ENCODE peak calls at places on chromosomes 16 and 17, in six cellular contexts. R is GM23338, H is SK-N-SH, K is right lobe of liver, C is prostate gland, U is substantia nigra. P is an unnamed sample.

GRCh38 chr16:74275031-74275636 is 21.5 kb upstream of the PSMD7 start:
- DNase-seq in R (peak), H (peak), K (no peak), C (no peak), U (no peak), P (no peak)

GRCh38 chr17:41267711-41268110 is 2.5 kb downstream of the KRTAP9-6 start:
- DNase-seq in R (no peak), H (no peak), K (no peak), C (no peak), U (no peak), P (no peak)

GRCh38 chr17:77708049-77708448 is 250.5 kb upstream of the TNRC6C start:
- DNase-seq in R (no peak), H (no peak), K (no peak), C (no peak), U (no peak), P (no peak)

GRCh38 chr16:28265822-28266221 is 26.5 kb upstream of the SBK1 start:
- DNase-seq in R (no peak), H (no peak), K (no peak), C (no peak), U (no peak), P (no peak)

GRCh38 chr17:47980516-47980915 is 9.6 kb downstream of the CDK5RAP3 start:
- DNase-seq in R (no peak), H (no peak), K (no peak), C (no peak), U (no peak), P (no peak)

GRCh38 chr16:8183186-8184099 is 406.9 kb downstream of the TMEM114 start:
- DNase-seq in R (no peak), H (no peak), K (no peak), C (no peak), U (no peak), P (no peak)

GRCh38 chr16:711548-712320 is 3.2 kb upstream of the METRN start:
- DNase-seq in R (peak), H (peak), K (peak), C (peak), U (peak), P (peak)

GRCh38 chr17:38572665-38573365 is 32.9 kb downstream of the SRCIN1 start:
- DNase-seq in R (peak), H (peak), K (no peak), C (no peak), U (peak), P (peak)

GRCh38 chr17:47188266-47188665 is 829 bp downstream of the CDC27 start:
- DNase-seq in R (peak), H (peak), K (no peak), C (no peak), U (no peak), P (no peak)

GRCh38 chr16:80034948-80035700 is 434.6 kb upstream of the MAF start:
- DNase-seq in R (no peak), H (no peak), K (no peak), C (no peak), U (no peak), P (no peak)

GRCh38 chr17:83080641-83081560 is 1.5 kb downstream of the METRNL start:
- DNase-seq in R (peak), H (peak), K (no peak), C (no peak), U (no peak), P (no peak)

GRCh38 chr17:45022288-45022648 is 29.2 kb downstream of the DCAKD start:
- DNase-seq in R (no peak), H (no peak), K (no peak), C (no peak), U (no peak), P (no peak)

GRCh38 chr17:4369557-4370230 is 3.2 kb upstream of the UBE2G1 start:
- DNase-seq in R (no peak), H (no peak), K (no peak), C (no peak), U (no peak), P (no peak)

GRCh38 chr17:63967953-63968352 is 4.8 kb downstream of the SCN4A start:
- DNase-seq in R (no peak), H (no peak), K (no peak), C (no peak), U (no peak), P (no peak)

GRCh38 chr17:77349976-77350830 is 209.4 kb downstream of the SEC14L1 start:
- DNase-seq in R (no peak), H (no peak), K (peak), C (no peak), U (no peak), P (no peak)

GRCh38 chr16:22071352-22071923 is 20.9 kb upstream of the VWA3A start:
- DNase-seq in R (peak), H (no peak), K (no peak), C (no peak), U (no peak), P (no peak)

GRCh38 chr16:83882118-83882879 is 16.6 kb upstream of the MLYCD start:
- DNase-seq in R (peak), H (no peak), K (no peak), C (no peak), U (no peak), P (no peak)

GRCh38 chr16:88560722-88561484 is 9.3 kb upstream of the ZC3H18 start:
- DNase-seq in R (peak), H (no peak), K (no peak), C (no peak), U (no peak), P (no peak)

GRCh38 chr17:59651346-59651745 is 31.7 kb downstream of the CLTC start:
- DNase-seq in R (no peak), H (no peak), K (no peak), C (no peak), U (no peak), P (no peak)

GRCh38 chr16:17235147-17235817 is 235.5 kb downstream of the XYLT1 start:
- DNase-seq in R (no peak), H (no peak), K (no peak), C (no peak), U (no peak), P (no peak)

GRCh38 chr16:11700264-11701029 is 32.2 kb downstream of the SNN start:
- DNase-seq in R (no peak), H (no peak), K (peak), C (no peak), U (no peak), P (no peak)

GRCh38 chr17:82042649-82043048 is 5.2 kb upstream of the DCXR start:
- DNase-seq in R (no peak), H (no peak), K (no peak), C (no peak), U (no peak), P (no peak)

GRCh38 chr17:2996938-2997670 is 66.3 kb downstream of the OR1D5 start:
- DNase-seq in R (no peak), H (no peak), K (no peak), C (no peak), U (no peak), P (no peak)

GRCh38 chr17:71163121-71163812 is 957.6 kb upstream of the SOX9 start:
- DNase-seq in R (no peak), H (no peak), K (peak), C (peak), U (no peak), P (no peak)

GRCh38 chr17:50190278-50191069 is 11.0 kb downstream of the COL1A1 start:
- DNase-seq in R (no peak), H (no peak), K (no peak), C (no peak), U (no peak), P (no peak)

GRCh38 chr17:19347323-19348080 is 15.0 kb downstream of the B9D1 start:
- DNase-seq in R (no peak), H (no peak), K (peak), C (no peak), U (no peak), P (peak)

GRCh38 chr16:85554791-85555548 is 58.2 kb upstream of the GSE1 start:
- DNase-seq in R (peak), H (no peak), K (peak), C (peak), U (no peak), P (peak)

GRCh38 chr16:85555549-85556455 is 57.3 kb upstream of the GSE1 start:
- DNase-seq in R (peak), H (peak), K (no peak), C (no peak), U (no peak), P (no peak)

GRCh38 chr16:85557976-85558589 is 55.0 kb upstream of the GSE1 start:
- DNase-seq in R (peak), H (no peak), K (no peak), C (peak), U (no peak), P (no peak)

GRCh38 chr16:85557083-85557975 is 55.8 kb upstream of the GSE1 start:
- DNase-seq in R (peak), H (peak), K (peak), C (no peak), U (no peak), P (no peak)

GRCh38 chr16:85556456-85557082 is 56.6 kb upstream of the GSE1 start:
- DNase-seq in R (peak), H (peak), K (peak), C (peak), U (no peak), P (no peak)
- H3K27ac ChIP-seq in R (no peak), H (peak), K (peak), C (peak), U (no peak), P (peak)

GRCh38 chr16:31071861-31072260 is 2.2 kb downstream of the ZNF668 start:
- DNase-seq in R (no peak), H (no peak), K (no peak), C (no peak), U (no peak), P (no peak)
- H3K27ac ChIP-seq in R (no peak), H (peak), K (no peak), C (no peak), U (no peak), P (no peak)

GRCh38 chr17:17732892-17733670 is 51.8 kb downstream of the RAI1 start:
- DNase-seq in R (no peak), H (no peak), K (no peak), C (peak), U (no peak), P (no peak)
- H3K27ac ChIP-seq in R (no peak), H (peak), K (no peak), C (peak), U (peak), P (peak)

DNA sequence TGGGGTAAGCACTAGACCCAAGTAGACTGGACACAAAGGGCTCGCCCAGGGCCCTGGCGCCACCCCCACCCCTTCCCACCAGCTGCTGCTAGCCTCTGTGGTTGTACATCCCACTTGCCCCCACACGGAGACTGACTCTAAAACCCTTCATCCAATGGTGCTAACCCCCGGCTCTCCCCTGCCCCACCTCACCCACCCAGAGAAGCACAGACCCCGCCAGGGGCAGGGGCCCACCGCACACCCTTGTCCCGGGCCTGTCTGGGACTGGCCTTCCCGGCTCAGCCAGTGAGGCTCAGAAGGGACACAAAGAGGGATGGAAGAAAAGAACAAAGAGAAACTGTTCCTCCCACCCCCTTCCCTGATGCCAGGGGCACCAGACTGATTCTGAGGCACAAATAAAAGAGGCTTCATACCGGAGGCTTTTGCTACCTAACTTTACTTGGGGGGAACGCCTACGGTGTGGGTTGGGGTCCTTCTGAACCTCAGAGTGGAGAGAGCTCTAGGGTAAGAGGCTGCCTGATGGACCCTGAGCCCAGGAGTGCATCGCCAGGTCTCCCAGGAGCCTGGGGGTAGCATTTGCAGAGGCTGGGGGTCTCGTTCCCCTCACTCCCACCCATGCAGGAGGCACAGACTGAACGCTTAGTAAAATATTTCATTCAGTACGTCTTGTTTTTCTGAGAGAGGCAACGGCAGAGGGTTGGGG is 8.2 kb downstream of the CORO6 start:
- DNase-seq in R (peak), H (peak), K (no peak), C (no peak), U (no peak), P (no peak)
- H3K27ac ChIP-seq in R (no peak), H (no peak), K (no peak), C (no peak), U (peak), P (peak)

DNA sequence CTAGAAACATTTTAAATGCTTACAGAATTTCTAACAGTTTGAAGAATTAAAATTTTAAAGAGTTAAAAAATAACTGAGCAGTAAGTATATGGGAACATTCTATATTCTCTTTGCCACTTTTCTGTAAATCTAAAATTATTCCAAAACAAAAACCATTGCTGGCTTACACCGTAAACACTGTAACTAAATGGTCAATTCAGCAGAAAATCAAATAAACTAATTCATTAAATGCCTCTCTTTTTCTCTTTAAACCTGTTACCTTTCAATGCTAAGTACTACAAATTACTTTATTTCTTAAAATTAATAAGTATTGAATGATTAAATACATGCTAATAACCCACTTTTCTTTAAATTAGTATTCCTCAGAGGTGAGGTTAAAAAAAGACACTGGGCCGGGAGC is 14.0 kb downstream of the TERB1 start:
- DNase-seq in R (no peak), H (no peak), K (no peak), C (no peak), U (no peak), P (no peak)
- H3K27ac ChIP-seq in R (no peak), H (no peak), K (no peak), C (no peak), U (no peak), P (no peak)

GRCh38 chr16:20916927-20917326 is 16.4 kb downstream of the LYRM1 start:
- DNase-seq in R (no peak), H (no peak), K (no peak), C (no peak), U (no peak), P (no peak)

GRCh38 chr16:20920091-20920490 is 19.5 kb downstream of the LYRM1 start:
- DNase-seq in R (no peak), H (no peak), K (no peak), C (no peak), U (no peak), P (no peak)

GRCh38 chr16:20915733-20916132 is 15.2 kb downstream of the LYRM1 start:
- DNase-seq in R (no peak), H (no peak), K (no peak), C (no peak), U (no peak), P (no peak)

GRCh38 chr16:20918486-20919239 is 18.1 kb downstream of the LYRM1 start:
- DNase-seq in R (no peak), H (no peak), K (peak), C (no peak), U (no peak), P (no peak)

DNA sequence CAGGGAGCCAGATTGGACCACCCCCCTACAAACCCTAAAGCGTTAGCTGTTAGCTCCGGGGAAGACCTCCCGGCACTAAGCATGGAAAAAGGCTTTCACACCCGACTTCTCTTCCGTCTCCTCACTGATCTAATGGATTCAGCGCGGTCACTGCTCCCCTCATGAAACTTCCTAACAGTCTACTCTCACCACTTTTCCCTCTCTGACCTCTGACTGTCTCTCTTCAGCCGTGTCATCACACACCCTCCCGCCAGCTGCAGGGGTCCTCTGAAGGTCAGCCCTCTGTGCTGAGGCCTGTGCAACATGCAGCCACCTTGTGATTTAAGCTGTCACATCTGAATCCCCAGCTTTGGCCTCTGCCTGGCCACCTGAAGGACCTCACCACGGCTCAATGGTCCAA is 15.7 kb downstream of the LYRM1 start:
- DNase-seq in R (no peak), H (no peak), K (no peak), C (no peak), U (no peak), P (no peak)
- H3K27ac ChIP-seq in R (no peak), H (no peak), K (no peak), C (no peak), U (no peak), P (no peak)

GRCh38 chr16:57736419-57737281 is 1.1 kb downstream of the KATNB1 start:
- DNase-seq in R (peak), H (peak), K (no peak), C (no peak), U (no peak), P (peak)
- H3K27ac ChIP-seq in R (no peak), H (peak), K (no peak), C (no peak), U (peak), P (peak)

P was measured in dorsolateral prefrontal cortex.